ENCODE peak calls at places on chromosomes 6 and 20, in five cellular contexts. W is left lung, Y is ascending aorta, S is AG04450, N is neural progenitor cell. Q is an unnamed sample.

GRCh38 chr6:84847349-84848160 is 83.2 kb upstream of the TBX18 start:
- DNase-seq in S (no peak), Y (no peak), W (no peak), N (no peak), Q (no peak)

GRCh38 chr6:166769648-166770047 is 142.6 kb upstream of the RPS6KA2 start:
- DNase-seq in W (no peak), S (no peak), N (no peak), Y (no peak), Q (no peak)

GRCh38 chr6:146871613-146872465 is 273.1 kb downstream of the ADGB start:
- DNase-seq in S (no peak), W (no peak), Y (no peak), N (no peak), Q (no peak)

GRCh38 chr6:66913657-66914056 is 1206.6 kb upstream of the EYS start:
- DNase-seq in Y (no peak), S (no peak), N (no peak), W (no peak), Q (no peak)

GRCh38 chr6:125746731-125747588 is 2.5 kb upstream of the HEY2 start:
- DNase-seq in W (no peak), S (no peak), N (peak; percentile 93), Y (peak; percentile 28), Q (no peak)

GRCh38 chr6:38567436-38567835 is 72.3 kb downstream of the BTBD9 start:
- DNase-seq in W (no peak), S (peak; percentile 72), Y (no peak), N (no peak), Q (no peak)

GRCh38 chr6:148999921-149000589 is 253.2 kb downstream of the UST start:
- DNase-seq in N (no peak), S (no peak), Y (no peak), W (no peak), Q (no peak)

GRCh38 chr20:19223640-19224039 is 11.2 kb downstream of the SLC24A3 start:
- DNase-seq in S (no peak), Y (no peak), W (no peak), N (no peak), Q (no peak)

GRCh38 chr6:44630125-44631028 is 242.9 kb downstream of the CDC5L start:
- DNase-seq in N (peak; percentile 86), Y (no peak), W (peak; percentile 78), S (peak; percentile 23), Q (no peak)

GRCh38 chr20:38114353-38114791 is 50.7 kb downstream of the TGM2 start:
- DNase-seq in Y (no peak), W (no peak), N (no peak), S (no peak), Q (no peak)

GRCh38 chr6:7532232-7532631 is 9.2 kb upstream of the DSP start:
- DNase-seq in Y (no peak), S (no peak), N (no peak), W (no peak), Q (no peak)

GRCh38 chr6:2190661-2191389 is 54.6 kb downstream of the GMDS start:
- DNase-seq in N (no peak), Y (no peak), S (no peak), W (no peak), Q (no peak)

GRCh38 chr6:159788757-159789376 is 535 bp downstream of the TCP1 start:
- DNase-seq in Y (peak; percentile 18), N (peak; percentile 60), S (no peak), W (peak; percentile 89), Q (peak; percentile 11)

GRCh38 chr6:73798592-73798991 is 102.6 kb downstream of the CD109 start:
- DNase-seq in N (no peak), S (peak; percentile 93), W (no peak), Y (no peak), Q (no peak)

GRCh38 chr6:130520235-130520634 is 154.4 kb downstream of the TMEM200A start:
- DNase-seq in N (no peak), W (no peak), Y (no peak), S (no peak), Q (no peak)

GRCh38 chr6:6918216-6918983 is 189.4 kb upstream of the RREB1 start:
- DNase-seq in N (no peak), Y (no peak), W (no peak), S (no peak), Q (no peak)

GRCh38 chr6:31125586-31126363 is 5.5 kb upstream of the CDSN start:
- DNase-seq in S (no peak), W (peak; percentile 58), N (no peak), Y (no peak), Q (no peak)

GRCh38 chr20:5484926-5485325 is 168.2 kb upstream of the PROKR2 start:
- DNase-seq in N (no peak), S (no peak), W (no peak), Y (no peak), Q (no peak)

GRCh38 chr6:119347466-119348307 is 1.9 kb downstream of the MAN1A1 start:
- DNase-seq in Y (peak; percentile 26), W (peak; percentile 87), N (no peak), S (no peak), Q (no peak)

GRCh38 chr6:79536615-79536968 is 638 bp downstream of the LCA5 start:
- DNase-seq in S (no peak), N (peak; percentile 56), Y (no peak), W (no peak), Q (no peak)

GRCh38 chr6:33697845-33698244 is 13.7 kb downstream of the UQCC2 start:
- DNase-seq in S (no peak), Y (no peak), N (no peak), W (no peak), Q (no peak)

GRCh38 chr20:53660947-53661381 is 67.3 kb upstream of the ZNF217 start:
- DNase-seq in S (no peak), W (no peak), N (no peak), Y (no peak), Q (no peak)

GRCh38 chr6:159977242-159978214 is 8.6 kb downstream of the IGF2R start:
- DNase-seq in W (no peak), S (no peak), Y (no peak), N (peak; percentile 19), Q (no peak)

GRCh38 chr6:158819977-158820632 is 937 bp upstream of the EZR start:
- DNase-seq in S (no peak), Y (no peak), N (peak; percentile 13), W (no peak), Q (no peak)

GRCh38 chr6:116144590-116144989 is 18.7 kb upstream of the COL10A1 start:
- DNase-seq in W (no peak), Y (no peak), N (no peak), S (peak; percentile 42), Q (no peak)

GRCh38 chr6:106477790-106478189 is 117.3 kb downstream of the CRYBG1 start:
- DNase-seq in W (no peak), N (no peak), Y (no peak), S (no peak), Q (no peak)

GRCh38 chr6:154432533-154433476 is 76.2 kb upstream of the IPCEF1 start:
- DNase-seq in Y (no peak), S (no peak), W (no peak), N (no peak), Q (no peak)

GRCh38 chr20:56200456-56200855 is 48.1 kb upstream of the MC3R start:
- DNase-seq in W (no peak), N (no peak), S (no peak), Y (no peak), Q (no peak)

GRCh38 chr6:67535946-67536345 is 1099.1 kb upstream of the ADGRB3 start:
- DNase-seq in W (no peak), Y (no peak), S (no peak), N (no peak), Q (no peak)

DNA sequence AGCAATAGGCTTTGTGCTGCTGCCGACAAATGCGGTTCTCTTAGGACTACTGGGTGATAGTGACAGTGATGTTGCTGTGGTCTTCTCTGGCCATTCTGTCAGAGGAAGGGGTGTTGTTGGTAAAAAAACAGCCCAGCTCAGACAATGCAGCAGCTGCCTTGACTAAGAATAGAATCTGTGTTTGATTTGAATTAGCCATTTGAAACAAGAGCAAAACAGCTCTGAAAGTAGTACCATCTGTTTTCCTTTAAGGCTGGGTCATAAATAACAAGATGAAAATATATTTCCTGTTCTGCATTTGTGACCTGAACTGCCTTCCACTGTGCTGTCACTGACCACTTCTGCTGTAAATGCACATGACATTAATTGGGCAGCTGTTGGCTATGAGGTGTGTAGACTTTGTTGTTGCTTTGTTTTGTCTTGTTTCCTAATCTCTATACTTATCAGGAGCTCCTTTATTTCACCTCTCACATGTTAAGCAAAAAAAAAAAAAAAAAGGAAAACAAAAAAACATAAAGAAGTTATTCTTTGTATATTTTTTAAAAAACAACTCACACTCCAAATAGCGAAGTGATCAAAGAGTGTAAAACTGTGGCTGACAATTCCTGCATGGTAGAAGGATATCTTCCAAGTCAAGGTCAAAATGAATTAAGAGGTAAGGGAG is 497.7 kb upstream of the ARID1B start:
- DNase-seq in S (no peak), N (no peak), Y (no peak), W (no peak), Q (no peak)
- H3K4me3 ChIP-seq in S (no peak overlapping the region), N (no peak overlapping the region), Y (no peak overlapping the region), W (no peak overlapping the region), Q (no peak overlapping the region)

GRCh38 chr20:62483613-62484468 is 8.0 kb upstream of the GATA5 start:
- DNase-seq in N (no peak), W (no peak), S (no peak), Y (no peak), Q (no peak)
- H3K27me3 ChIP-seq in N (peaks cover 81% of the 10 kb centered on the region), W (peaks cover 98% of the 10 kb centered on the region), S (peaks cover 82% of the 10 kb centered on the region), Y (peaks cover 8% of the 10 kb centered on the region), Q (peaks cover 100% of the 10 kb centered on the region)

GRCh38 chr20:16804793-16805187 is 56.6 kb downstream of the OTOR start:
- DNase-seq in Y (no peak), N (no peak), S (no peak), W (no peak), Q (no peak)

GRCh38 chr20:16802652-16802935 is 54.4 kb downstream of the OTOR start:
- DNase-seq in Y (no peak), W (no peak), N (no peak), S (no peak), Q (no peak)

GRCh38 chr20:16801919-16802651 is 53.9 kb downstream of the OTOR start:
- DNase-seq in W (peak; percentile 38), Y (no peak), N (peak; percentile 77), S (peak; percentile 16), Q (no peak)

GRCh38 chr20:16806061-16806460 is 57.9 kb downstream of the OTOR start:
- DNase-seq in N (no peak), S (no peak), W (no peak), Y (no peak), Q (no peak)

DNA sequence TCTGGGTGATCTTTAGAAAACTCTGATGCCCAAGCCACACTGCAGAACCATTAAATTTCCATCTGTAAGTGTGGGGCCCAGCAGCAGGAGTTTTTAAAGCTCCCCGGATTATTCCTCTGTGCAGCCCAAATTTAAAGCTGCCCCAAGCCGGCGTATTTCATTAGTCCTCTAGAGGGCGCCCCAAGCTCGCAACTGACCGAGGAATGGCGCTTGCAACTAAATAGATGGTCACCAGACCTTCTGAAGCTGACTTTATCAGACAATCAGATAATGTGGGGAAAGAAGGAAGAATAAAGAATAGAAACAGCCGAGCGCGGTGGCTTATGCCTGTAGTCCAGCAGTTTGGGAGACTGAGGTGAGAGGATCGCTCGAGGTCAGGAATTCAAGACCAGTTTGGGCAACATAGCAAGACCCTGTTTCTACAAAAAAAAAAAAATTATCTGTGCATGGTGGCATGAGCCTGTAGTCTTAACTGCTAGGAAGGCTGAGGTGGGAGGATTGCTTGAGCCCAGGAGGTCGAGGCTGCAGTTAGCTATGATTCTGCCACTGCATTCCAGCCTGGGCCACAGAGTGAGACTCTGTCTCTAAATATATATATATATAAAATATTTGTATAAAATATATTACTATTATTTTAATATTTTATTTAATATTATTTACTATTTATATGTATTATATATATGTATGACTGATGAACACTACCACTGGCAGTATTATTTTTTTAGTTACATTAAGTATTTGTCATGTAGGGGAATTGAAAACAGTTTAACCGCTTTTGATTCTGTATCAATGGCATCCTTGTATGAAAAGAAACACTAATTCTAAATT is 56.0 kb downstream of the OTOR start:
- DNase-seq in Y (no peak), W (peak; percentile 73), N (peak; percentile 82), S (no peak), Q (no peak)
- TF ChIP-seq CTCF in Y (peak; percentile 75), W (peak; percentile 80), N (peak; percentile 96), S (peak; percentile 89), Q (peak; percentile 75)

GRCh38 chr6:42378125-42378524 is 73.6 kb downstream of the TRERF1 start:
- DNase-seq in Y (no peak), W (no peak), S (no peak), N (no peak), Q (no peak)
- H3K4me3 ChIP-seq in Y (no peak overlapping the region), W (no peak overlapping the region), S (no peak overlapping the region), N (no peak overlapping the region), Q (no peak overlapping the region)

Q was measured in esophagus squamous epithelium.